ENCODE peak calls at places on chromosomes 16 and 17, in seven cellular contexts. W is thoracic aorta; S is activated T-helper 1 cell treated with anti-CD3 and anti-CD28 coated beads, Interleukin-12 subunit alpha, Interleukin-12 subunit beta, Interleukin-2, Interleukin-4 antibody, amounts not matched to agents 30 ng/mL and 10 ng/mL and 1 ng/mL, durations not matched to agents 14 hours and 24 hours and 36 hours; I is nucleus accumbens; E is stimulated activated naive CD4-positive, alpha-beta T cell; U is GM23248; P is OCI-LY7. C is an unnamed sample.

GRCh38 chr16:77499373-77500285 is 64.8 kb upstream of the ADAMTS18 start:
- DNase-seq in I (no peak), W (no peak), U (peak; percentile 68), S (no peak), E (no peak), P (no peak), C (no peak)

GRCh38 chr16:89410794-89411309 is 79.5 kb downstream of the ANKRD11 start:
- DNase-seq in E (no peak), S (no peak), I (peak; percentile 25), W (peak; percentile 31), P (no peak), U (peak; percentile 84), C (peak; percentile 68)

GRCh38 chr17:17739388-17740066 is 58.3 kb downstream of the RAI1 start:
- DNase-seq in U (peak; percentile 86), P (no peak), E (no peak), W (no peak), I (peak; percentile 76), S (no peak), C (peak; percentile 55)

GRCh38 chr17:16945513-16946201 is 26.3 kb downstream of the TNFRSF13B start:
- DNase-seq in S (no peak), E (no peak), I (no peak), U (no peak), P (peak; percentile 23), W (no peak), C (no peak)

GRCh38 chr17:40251576-40251975 is 32.5 kb downstream of the WIPF2 start:
- DNase-seq in U (peak; percentile 96), P (no peak), W (no peak), I (no peak), E (no peak), S (no peak), C (no peak)

GRCh38 chr17:29572691-29573557 is 4.4 kb downstream of the TP53I13 start:
- DNase-seq in S (peak; percentile 45), I (peak; percentile 46), W (no peak), U (peak; percentile 85), E (no peak), P (peak; percentile 60), C (peak; percentile 47)

GRCh38 chr16:17578921-17579876 is 108.4 kb upstream of the XYLT1 start:
- DNase-seq in S (peak; percentile 43), E (peak; percentile 7), I (peak; percentile 48), W (peak; percentile 29), P (peak; percentile 71), U (peak; percentile 82), C (peak; percentile 57)

GRCh38 chr16:3761375-3762079 is 44.2 kb upstream of the TRAP1 start:
- DNase-seq in W (no peak), P (no peak), S (no peak), U (no peak), E (no peak), I (no peak), C (peak; percentile 50)

GRCh38 chr17:77404812-77405581 is 264.2 kb downstream of the SEC14L1 start:
- DNase-seq in E (peak; percentile 73), P (peak; percentile 97), I (no peak), U (peak; percentile 88), S (peak; percentile 83), W (no peak), C (no peak)

GRCh38 chr17:39225974-39226683 is 384 bp upstream of the STAC2 start:
- DNase-seq in P (peak; percentile 53), S (no peak), E (no peak), I (peak; percentile 83), W (peak; percentile 72), U (peak; percentile 57), C (peak; percentile 13)

GRCh38 chr16:57358527-57359095 is at the start of gene CCL22:
- DNase-seq in S (no peak), E (no peak), U (no peak), W (no peak), P (no peak), I (no peak), C (no peak)

GRCh38 chr16:66289051-66289680 is 77.3 kb upstream of the CDH5 start:
- DNase-seq in S (no peak), W (no peak), P (no peak), E (no peak), U (no peak), I (no peak), C (no peak)

GRCh38 chr17:49835472-49835871 is 12.4 kb downstream of the TAC4 start:
- DNase-seq in I (no peak), P (no peak), S (no peak), U (no peak), W (no peak), E (no peak), C (no peak)

GRCh38 chr17:70072900-70073299 is 2.1 kb upstream of the KCNJ16 start:
- DNase-seq in W (no peak), I (peak; percentile 3), S (no peak), U (no peak), E (no peak), P (no peak), C (peak; percentile 54)

GRCh38 chr17:72419866-72420774 is 299.3 kb downstream of the SOX9 start:
- DNase-seq in S (no peak), E (no peak), W (no peak), I (no peak), P (peak; percentile 52), U (peak; percentile 12), C (peak; percentile 14)

GRCh38 chr16:85617948-85618347 is 4.8 kb downstream of the GSE1 start:
- DNase-seq in S (no peak), U (no peak), W (no peak), I (no peak), P (no peak), E (no peak), C (no peak)

GRCh38 chr17:80729016-80729415 is 184.4 kb downstream of the RPTOR start:
- DNase-seq in E (no peak), I (no peak), W (no peak), P (no peak), U (no peak), S (no peak), C (no peak)

GRCh38 chr16:58399718-58400633 is 7.7 kb downstream of the GINS3 start:
- DNase-seq in S (no peak), I (no peak), P (no peak), U (peak; percentile 55), W (no peak), E (no peak), C (no peak)

GRCh38 chr17:77327181-77327565 is 186.4 kb downstream of the SEC14L1 start:
- DNase-seq in E (no peak), P (no peak), S (no peak), W (no peak), I (no peak), U (no peak), C (no peak)

GRCh38 chr16:72112452-72112792 is 18.8 kb downstream of the DHX38 start:
- DNase-seq in E (no peak), S (no peak), U (no peak), W (no peak), P (no peak), I (no peak), C (no peak)

GRCh38 chr16:15648135-15648730 is 1.8 kb upstream of the NDE1 start:
- DNase-seq in S (no peak), I (no peak), E (no peak), P (no peak), U (no peak), W (no peak), C (no peak)

GRCh38 chr16:56263711-56264608 is 72.7 kb downstream of the GNAO1 start:
- DNase-seq in S (no peak), I (peak; percentile 83), U (no peak), P (no peak), W (no peak), E (no peak), C (peak; percentile 85)

GRCh38 chr17:44971776-44972483 is 3.8 kb upstream of the C1QL1 start:
- DNase-seq in I (peak; percentile 27), P (no peak), W (no peak), U (peak; percentile 83), S (peak; percentile 16), E (no peak), C (no peak)

GRCh38 chr17:65523411-65523810 is 38.0 kb downstream of the AXIN2 start:
- DNase-seq in U (no peak), S (no peak), P (no peak), W (no peak), E (peak; percentile 75), I (no peak), C (no peak)

GRCh38 chr17:81147701-81148100 is 17.6 kb upstream of the PVALEF start:
- DNase-seq in U (no peak), S (no peak), I (no peak), E (no peak), P (no peak), W (no peak), C (no peak)

GRCh38 chr17:80446645-80447405 is 29.6 kb downstream of the NPTX1 start:
- DNase-seq in E (no peak), I (peak; percentile 33), W (no peak), P (no peak), S (no peak), U (peak; percentile 78), C (no peak)

GRCh38 chr16:66970775-66971725 is 10.0 kb downstream of the CES3 start:
- DNase-seq in E (no peak), S (no peak), W (no peak), I (no peak), U (peak; percentile 66), P (no peak), C (no peak)

GRCh38 chr17:68435876-68436842 is 21.1 kb downstream of the WIPI1 start:
- DNase-seq in W (no peak), S (peak; percentile 77), U (peak; percentile 92), I (peak; percentile 68), P (peak; percentile 93), E (peak; percentile 69), C (peak; percentile 54)

GRCh38 chr17:46872421-46872820 is 21.0 kb downstream of the WNT9B start:
- DNase-seq in W (no peak), S (no peak), I (no peak), U (no peak), E (no peak), P (no peak), C (no peak)

GRCh38 chr16:27355610-27356009 is 41.8 kb downstream of the IL4R start:
- DNase-seq in U (peak; percentile 61), W (no peak), P (peak; percentile 35), S (no peak), E (no peak), I (no peak), C (no peak)

GRCh38 chr17:32288600-32288999 is 23.0 kb downstream of the RHBDL3 start:
- DNase-seq in S (no peak), P (no peak), E (no peak), I (no peak), W (no peak), U (no peak), C (no peak)

GRCh38 chr16:83967838-83968482 is at the start of gene NECAB2:
- DNase-seq in W (no peak), U (peak; percentile 73), S (no peak), P (peak; percentile 4), I (no peak), E (no peak), C (peak; percentile 24)

GRCh38 chr16:66127459-66128362 is 238.8 kb upstream of the CDH5 start:
- DNase-seq in E (no peak), S (no peak), W (no peak), I (no peak), P (no peak), U (peak; percentile 16), C (no peak)

GRCh38 chr16:4415538-4416199 is 727 bp downstream of the CORO7 start:
- DNase-seq in W (no peak), P (peak; percentile 75), S (peak; percentile 74), E (peak; percentile 43), U (peak; percentile 62), I (peak; percentile 39), C (peak; percentile 71)

GRCh38 chr17:78883533-78884131 is 19.4 kb downstream of the CEP295NL start:
- DNase-seq in W (peak; percentile 38), P (no peak), E (no peak), U (peak; percentile 96), S (no peak), I (peak; percentile 86), C (peak; percentile 88)

GRCh38 chr16:9092282-9092962 is 978 bp downstream of the HAPSTR1 start:
- DNase-seq in U (peak; percentile 62), P (peak; percentile 52), W (no peak), E (peak; percentile 62), S (peak; percentile 50), I (peak; percentile 36), C (peak; percentile 37)

GRCh38 chr16:1794221-1794871 is 841 bp upstream of the IGFALS start:
- DNase-seq in I (no peak), P (no peak), U (no peak), E (no peak), S (no peak), W (no peak), C (no peak)

GRCh38 chr16:77064037-77064436 is 127.0 kb upstream of the MON1B start:
- DNase-seq in I (no peak), E (no peak), W (no peak), P (no peak), U (no peak), S (no peak), C (no peak)